ENCODE peak calls at places on chromosomes 1 and 21, in four cellular contexts. U is stomach, F is PC-3, S is neuronal stem cell. A is an unnamed sample. For H3K27me3 and H3K4me1, the result is how much of the 10 kb centered on the place peaks cover.

GRCh38 chr1:178713270-178713669 is 11.8 kb upstream of the RALGPS2 start:
- DNase-seq in U (no peak), S (no peak), F (no peak), A (no peak)

GRCh38 chr1:10378071-10378841 is 20.6 kb upstream of the PGD start:
- DNase-seq in F (peak), S (no peak), U (peak), A (peak)

GRCh38 chr1:206442101-206442500 is 28.2 kb upstream of the IKBKE start:
- DNase-seq in F (peak), U (no peak), S (no peak), A (no peak)

GRCh38 chr1:168387781-168388760 is 107.4 kb downstream of the TBX19 start:
- DNase-seq in S (no peak), U (no peak), F (no peak), A (no peak)

GRCh38 chr1:21156019-21156418 is 20.7 kb downstream of the EIF4G3 start:
- DNase-seq in U (no peak), F (no peak), S (no peak), A (no peak)

GRCh38 chr1:168621356-168621755 is 45.0 kb downstream of the XCL1 start:
- DNase-seq in U (no peak), S (no peak), F (no peak), A (no peak)

GRCh38 chr1:203177471-203178039 is 1.9 kb upstream of the MYBPH start:
- DNase-seq in S (no peak), F (peak), U (no peak), A (peak)

GRCh38 chr1:212746546-212746945 is 45.0 kb downstream of the NSL1 start:
- DNase-seq in S (no peak), F (no peak), U (no peak), A (no peak)

DNA sequence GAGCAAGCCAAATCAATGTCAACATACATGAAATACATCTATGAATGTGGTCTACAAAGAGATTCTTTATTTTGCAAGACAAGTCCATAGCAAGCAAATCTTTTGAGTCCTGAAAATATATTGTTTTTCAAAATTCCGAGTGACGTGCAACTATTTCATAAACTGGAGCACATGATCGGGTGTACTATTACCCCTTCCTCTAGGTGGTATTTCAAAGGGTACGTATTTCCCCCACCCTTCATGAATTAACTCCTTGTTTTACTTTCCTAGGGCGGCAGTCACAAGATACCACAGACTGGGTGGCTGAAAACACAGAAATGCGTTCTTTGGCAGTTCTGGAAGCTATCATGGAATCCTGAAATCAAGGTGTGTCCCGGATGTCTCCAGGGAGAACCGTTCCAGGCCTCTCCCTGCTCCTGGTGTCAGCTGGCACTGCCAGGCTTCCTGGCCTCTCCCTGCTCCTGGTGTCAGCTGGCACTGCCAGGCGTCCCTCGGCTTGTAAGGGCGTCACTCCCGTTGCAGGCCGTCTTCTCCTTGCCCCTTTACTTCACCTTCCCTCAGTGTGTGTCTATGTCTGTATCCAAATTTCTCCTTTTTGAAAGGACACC is 55.3 kb downstream of the RIPK4 start:
- DNase-seq in U (peak), S (no peak), F (no peak), A (no peak)
- H3K4me3 ChIP-seq in U (no peak), S (no peak), F (no peak), A (no peak)

GRCh38 chr1:211473823-211474222 is 18.1 kb downstream of the RD3 start:
- DNase-seq in S (no peak), F (no peak), U (no peak), A (no peak)
- H3K27me3 ChIP-seq in S (under half), F (under half), U (under half), A (under half)

GRCh38 chr1:113779542-113779941 is 20.3 kb upstream of the PHTF1 start:
- DNase-seq in S (no peak), F (no peak), U (no peak), A (no peak)
- H3K4me1 ChIP-seq in S (under half), F (under half), U (under half), A (under half)

GRCh38 chr1:151372411-151372934 is at the start of gene SELENBP1:
- DNase-seq in U (peak), F (peak), S (peak), A (peak)

GRCh38 chr1:151371744-151372410 is 628 bp downstream of the SELENBP1 start:
- DNase-seq in U (peak), F (peak), S (no peak), A (peak)

GRCh38 chr1:151369621-151370048 is 2.9 kb downstream of the SELENBP1 start:
- DNase-seq in U (no peak), F (no peak), S (no peak), A (no peak)

GRCh38 chr1:151370211-151370911 is 2.1 kb downstream of the SELENBP1 start:
- DNase-seq in F (no peak), S (no peak), U (peak), A (no peak)

DNA sequence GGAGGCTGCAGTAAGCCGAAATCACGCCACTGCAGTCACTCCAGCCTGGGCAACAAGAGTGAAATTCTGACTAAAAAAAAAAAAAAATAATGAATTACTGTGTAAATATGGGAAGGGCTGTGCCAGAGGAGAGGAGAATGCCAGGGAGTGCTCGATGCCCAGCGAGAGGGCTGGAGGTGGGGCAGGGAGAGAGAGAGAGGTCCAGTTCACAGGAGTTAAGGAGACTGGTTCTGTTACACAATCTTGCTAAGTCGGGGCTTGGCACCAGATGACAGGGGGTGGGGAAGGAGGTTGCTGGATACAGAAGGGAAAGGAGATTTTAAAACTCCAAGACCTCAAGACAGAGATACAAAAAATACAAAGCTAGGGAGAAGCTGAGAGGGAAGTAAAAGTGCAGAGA is 1.2 kb downstream of the SELENBP1 start:
- DNase-seq in F (peak), S (no peak), U (peak), A (no peak)
- H3K4me3 ChIP-seq in F (peak), S (no peak), U (peak), A (no peak)